ENCODE peak calls at places on chromosome 5, in eight cellular contexts. K is astrocyte of the spinal cord; Z is stimulated activated naive CD4-positive, alpha-beta T cell; L is HuH-7.5; V is cardiac fibroblast; C is T-helper 9 cell; M is Jurkat, Clone E6-1; Y is NCI-H774. U is an unnamed sample.

GRCh38 chr5:56532411-56532935 is 282.9 kb upstream of the MAP3K1 start:
- DNase-seq in K (no peak), Z (peak; percentile 9), L (no peak), V (no peak), C (no peak), M (no peak), Y (no peak), U (no peak)

GRCh38 chr5:77101298-77101697 is 14.2 kb upstream of the ZBED3 start:
- DNase-seq in K (peak; percentile 39), Z (no peak), L (no peak), V (peak; percentile 29), C (no peak), M (no peak), Y (no peak), U (peak; percentile 53)

GRCh38 chr5:113293068-113293571 is 141.7 kb downstream of the TSSK1B start:
- DNase-seq in K (peak; percentile 35), Z (no peak), L (no peak), V (peak; percentile 25), C (no peak), M (no peak), Y (no peak), U (no peak)

GRCh38 chr5:424259-425110 is 18.5 kb upstream of the EXOC3 start:
- DNase-seq in K (no peak), Z (no peak), L (no peak), V (no peak), C (no peak), M (no peak), Y (no peak), U (no peak)

GRCh38 chr5:139393497-139394122 is 1.3 kb downstream of the PROB1 start:
- DNase-seq in K (no peak), Z (no peak), L (peak; percentile 58), V (no peak), C (no peak), M (no peak), Y (no peak), U (no peak)

GRCh38 chr5:178143901-178144300 is 9.8 kb downstream of the NHP2 start:
- DNase-seq in K (no peak), Z (no peak), L (no peak), V (peak; percentile 77), C (no peak), M (no peak), Y (no peak), U (no peak)

GRCh38 chr5:142432369-142432863 is 107.6 kb upstream of the SPRY4 start:
- DNase-seq in K (no peak), Z (no peak), L (no peak), V (no peak), C (peak; percentile 16), M (peak; percentile 86), Y (no peak), U (no peak)

GRCh38 chr5:15322426-15322825 is 177.6 kb upstream of the FBXL7 start:
- DNase-seq in K (no peak), Z (no peak), L (no peak), V (no peak), C (no peak), M (no peak), Y (no peak), U (no peak)

GRCh38 chr5:109511980-109512744 is 102.4 kb upstream of the PJA2 start:
- DNase-seq in K (no peak), Z (no peak), L (no peak), V (no peak), C (no peak), M (no peak), Y (no peak), U (no peak)

GRCh38 chr5:12522116-12522515 is 617.9 kb upstream of the CTNND2 start:
- DNase-seq in K (peak; percentile 1), Z (no peak), L (no peak), V (no peak), C (no peak), M (no peak), Y (no peak), U (no peak)

GRCh38 chr5:112640495-112640894 is 97.2 kb upstream of the APC start:
- DNase-seq in K (no peak), Z (no peak), L (no peak), V (no peak), C (no peak), M (no peak), Y (no peak), U (no peak)

GRCh38 chr5:99614888-99615287 is 686.1 kb upstream of the CHD1 start:
- DNase-seq in K (no peak), Z (no peak), L (no peak), V (no peak), C (no peak), M (no peak), Y (no peak), U (no peak)

GRCh38 chr5:103223031-103223955 is 35.3 kb upstream of the MACIR start:
- DNase-seq in K (no peak), Z (no peak), L (no peak), V (no peak), C (no peak), M (no peak), Y (no peak), U (no peak)

GRCh38 chr5:22591461-22591860 is 261.7 kb downstream of the CDH12 start:
- DNase-seq in K (no peak), Z (no peak), L (no peak), V (no peak), C (no peak), M (no peak), Y (no peak), U (no peak)

GRCh38 chr5:101418735-101419134 is 515.7 kb upstream of the ST8SIA4 start:
- DNase-seq in K (peak; percentile 22), Z (no peak), L (no peak), V (peak; percentile 4), C (no peak), M (no peak), Y (no peak), U (no peak)

GRCh38 chr5:82975812-82976211 is 101.4 kb downstream of the TMEM167A start:
- DNase-seq in K (no peak), Z (no peak), L (no peak), V (no peak), C (no peak), M (no peak), Y (no peak), U (no peak)

GRCh38 chr5:74311961-74312360 is 328.6 kb downstream of the ENC1 start:
- DNase-seq in K (no peak), Z (no peak), L (no peak), V (no peak), C (no peak), M (no peak), Y (no peak), U (no peak)

GRCh38 chr5:28823231-28823630 is 1784.8 kb upstream of the CDH9 start:
- DNase-seq in K (no peak), Z (no peak), L (no peak), V (no peak), C (no peak), M (no peak), Y (no peak), U (no peak)

GRCh38 chr5:172778223-172778814 is 7.3 kb upstream of the DUSP1 start:
- DNase-seq in K (peak; percentile 93), Z (no peak), L (peak; percentile 59), V (peak; percentile 75), C (no peak), M (no peak), Y (no peak), U (peak; percentile 94)

GRCh38 chr5:9596833-9597232 is 33.3 kb downstream of the TAS2R1 start:
- DNase-seq in K (no peak), Z (no peak), L (no peak), V (no peak), C (no peak), M (no peak), Y (no peak), U (no peak)

GRCh38 chr5:95731571-95732554 is 727 bp downstream of the RHOBTB3 start:
- DNase-seq in K (peak; percentile 50), Z (no peak), L (no peak), V (peak; percentile 49), C (peak; percentile 7), M (no peak), Y (peak; percentile 56), U (peak; percentile 31)

GRCh38 chr5:179258001-179258921 is 87.0 kb downstream of the ADAMTS2 start:
- DNase-seq in K (no peak), Z (no peak), L (no peak), V (no peak), C (no peak), M (no peak), Y (no peak), U (no peak)

GRCh38 chr5:151499636-151500035 is 52.2 kb downstream of the SLC36A1 start:
- DNase-seq in K (no peak), Z (no peak), L (no peak), V (peak; percentile 15), C (no peak), M (no peak), Y (no peak), U (no peak)

GRCh38 chr5:32232441-32233219 is 58.5 kb upstream of the GOLPH3 start:
- DNase-seq in K (peak; percentile 72), Z (peak; percentile 58), L (peak; percentile 38), V (peak; percentile 84), C (peak; percentile 67), M (peak; percentile 51), Y (peak; percentile 69), U (peak; percentile 58)

GRCh38 chr5:181053760-181054122 is 13.7 kb downstream of the BTNL9 start:
- DNase-seq in K (no peak), Z (no peak), L (no peak), V (no peak), C (no peak), M (no peak), Y (no peak), U (no peak)

GRCh38 chr5:149853019-149853648 is 91.5 kb downstream of the PDE6A start:
- DNase-seq in K (peak; percentile 77), Z (no peak), L (peak; percentile 50), V (peak; percentile 86), C (no peak), M (no peak), Y (peak; percentile 31), U (peak; percentile 73)

GRCh38 chr5:43010956-43011355 is 29.2 kb downstream of the ANXA2R start:
- DNase-seq in K (no peak), Z (no peak), L (no peak), V (peak; percentile 34), C (no peak), M (no peak), Y (no peak), U (no peak)

GRCh38 chr5:59712836-59713487 is 180.6 kb downstream of the PDE4D start:
- DNase-seq in K (no peak), Z (peak; percentile 2), L (no peak), V (no peak), C (no peak), M (peak; percentile 18), Y (no peak), U (no peak)

GRCh38 chr5:140382866-140383265 is 18.8 kb upstream of the ANKHD1 start:
- DNase-seq in K (no peak), Z (no peak), L (no peak), V (no peak), C (no peak), M (no peak), Y (no peak), U (no peak)

GRCh38 chr5:2666081-2666480 is 85.4 kb downstream of the IRX2 start:
- DNase-seq in K (no peak), Z (no peak), L (no peak), V (no peak), C (no peak), M (no peak), Y (peak; percentile 14), U (no peak)

GRCh38 chr5:151622367-151623097 is 31.4 kb upstream of the FAT2 start:
- DNase-seq in K (no peak), Z (no peak), L (no peak), V (no peak), C (no peak), M (no peak), Y (peak; percentile 42), U (no peak)

GRCh38 chr5:38148021-38148625 is 110.2 kb upstream of the EGFLAM start:
- DNase-seq in K (no peak), Z (no peak), L (peak; percentile 38), V (no peak), C (no peak), M (no peak), Y (no peak), U (no peak)

GRCh38 chr5:40518511-40518917 is 161.2 kb upstream of the PTGER4 start:
- DNase-seq in K (peak; percentile 53), Z (no peak), L (no peak), V (no peak), C (no peak), M (no peak), Y (no peak), U (peak; percentile 55)

GRCh38 chr5:175842947-175843793 is 28.2 kb upstream of the CPLX2 start:
- DNase-seq in K (peak; percentile 62), Z (no peak), L (peak; percentile 29), V (peak; percentile 32), C (no peak), M (no peak), Y (no peak), U (peak; percentile 72)